ENCODE peak calls at places on chromosomes 11 and 22, in nine cellular contexts. Y, U, B, S, C, Z, T, W and M are unnamed samples.

GRCh38 chr11:123521930-123522329 is 91.9 kb downstream of the GRAMD1B start:
- DNase-seq in Y (no peak), U (no peak), B (no peak), S (no peak), C (no peak), Z (no peak), T (no peak), W (no peak), M (no peak)

GRCh38 chr22:37121887-37122591 is 12.5 kb upstream of the TMPRSS6 start:
- DNase-seq in Y (peak), U (no peak), B (no peak), S (no peak), C (no peak), Z (peak), T (peak), W (peak), M (peak)

GRCh38 chr11:102994101-102994500 is 38.6 kb upstream of the MMP13 start:
- DNase-seq in Y (peak), U (no peak), B (no peak), S (no peak), C (no peak), Z (no peak), T (peak), W (no peak), M (no peak)

GRCh38 chr11:22807855-22808558 is 21.6 kb downstream of the SVIP start:
- DNase-seq in Y (peak), U (no peak), B (no peak), S (no peak), C (no peak), Z (no peak), T (no peak), W (peak), M (peak)

GRCh38 chr22:22684605-22685561 is 40.5 kb downstream of the GGTLC2 start:
- DNase-seq in Y (peak), U (peak), B (no peak), S (peak), C (no peak), Z (peak), T (peak), W (no peak), M (no peak)

GRCh38 chr11:116536416-116536815 is 236.4 kb downstream of the BUD13 start:
- DNase-seq in Y (no peak), U (no peak), B (no peak), S (no peak), C (peak), Z (no peak), T (no peak), W (no peak), M (no peak)

GRCh38 chr11:123707606-123708205 is 33.8 kb downstream of the ZNF202 start:
- DNase-seq in Y (peak), U (peak), B (peak), S (no peak), C (peak), Z (peak), T (peak), W (peak), M (peak)

GRCh38 chr11:65718964-65719492 is 1.6 kb downstream of the RNASEH2C start:
- DNase-seq in Y (peak), U (peak), B (peak), S (no peak), C (no peak), Z (no peak), T (peak), W (no peak), M (no peak)

GRCh38 chr22:25853501-25853900 is 111.5 kb downstream of the MYO18B start:
- DNase-seq in Y (no peak), U (no peak), B (no peak), S (no peak), C (no peak), Z (no peak), T (no peak), W (no peak), M (no peak)

GRCh38 chr11:67613313-67613959 is 6.7 kb downstream of the NDUFV1 start:
- DNase-seq in Y (no peak), U (no peak), B (no peak), S (no peak), C (no peak), Z (no peak), T (no peak), W (no peak), M (no peak)

GRCh38 chr11:84608788-84609309 is 1018.3 kb downstream of the DLG2 start:
- DNase-seq in Y (no peak), U (peak), B (no peak), S (no peak), C (no peak), Z (no peak), T (no peak), W (no peak), M (no peak)

GRCh38 chr11:17991799-17992433 is 20.9 kb downstream of the SERGEF start:
- DNase-seq in Y (peak), U (peak), B (no peak), S (no peak), C (peak), Z (peak), T (peak), W (peak), M (peak)

GRCh38 chr11:114892381-114893197 is 214.3 kb downstream of the NXPE2 start:
- DNase-seq in Y (no peak), U (no peak), B (no peak), S (no peak), C (no peak), Z (peak), T (no peak), W (no peak), M (no peak)

GRCh38 chr22:39240841-39241631 is 3.7 kb downstream of the PDGFB start:
- DNase-seq in Y (no peak), U (peak), B (peak), S (no peak), C (peak), Z (peak), T (peak), W (peak), M (peak)

GRCh38 chr11:72826942-72827480 is 12.8 kb downstream of the ATG16L2 start:
- DNase-seq in Y (no peak), U (no peak), B (no peak), S (no peak), C (no peak), Z (no peak), T (no peak), W (no peak), M (no peak)

GRCh38 chr22:49332691-49333090 is 495.0 kb downstream of the BRD1 start:
- DNase-seq in Y (no peak), U (no peak), B (no peak), S (no peak), C (no peak), Z (no peak), T (no peak), W (no peak), M (no peak)

GRCh38 chr11:46695345-46696211 is 4.8 kb downstream of the ARHGAP1 start:
- DNase-seq in Y (no peak), U (no peak), B (no peak), S (no peak), C (no peak), Z (no peak), T (no peak), W (no peak), M (no peak)

GRCh38 chr11:97703815-97704214 is 1314.0 kb downstream of the JRKL start:
- DNase-seq in Y (no peak), U (no peak), B (no peak), S (no peak), C (no peak), Z (no peak), T (no peak), W (no peak), M (no peak)

GRCh38 chr11:38971141-38971540 is 2373.1 kb upstream of the RAG2 start:
- DNase-seq in Y (no peak), U (no peak), B (no peak), S (no peak), C (no peak), Z (no peak), T (no peak), W (peak), M (peak)

GRCh38 chr11:833849-834311 is 1.1 kb downstream of the CD151 start:
- DNase-seq in Y (no peak), U (no peak), B (no peak), S (no peak), C (no peak), Z (peak), T (no peak), W (peak), M (peak)

GRCh38 chr22:47674600-47674999 is 912.1 kb downstream of the TBC1D22A start:
- DNase-seq in Y (no peak), U (no peak), B (no peak), S (no peak), C (no peak), Z (no peak), T (no peak), W (no peak), M (no peak)

GRCh38 chr11:129611661-129612566 is 203.7 kb upstream of the TMEM45B start:
- DNase-seq in Y (no peak), U (peak), B (no peak), S (no peak), C (no peak), Z (no peak), T (no peak), W (no peak), M (no peak)

GRCh38 chr11:117072517-117073218 is 25.6 kb downstream of the SIK3 start:
- DNase-seq in Y (peak), U (no peak), B (no peak), S (peak), C (no peak), Z (peak), T (peak), W (peak), M (peak)

GRCh38 chr11:117621226-117621625 is 175.8 kb downstream of the DSCAML1 start:
- DNase-seq in Y (peak), U (no peak), B (no peak), S (no peak), C (no peak), Z (peak), T (peak), W (peak), M (peak)

GRCh38 chr11:132493786-132494185 is 1038.5 kb downstream of the OPCML start:
- DNase-seq in Y (no peak), U (no peak), B (no peak), S (no peak), C (no peak), Z (no peak), T (no peak), W (no peak), M (no peak)

GRCh38 chr11:70079691-70080090 is 1.6 kb downstream of the ANO1 start:
- DNase-seq in Y (no peak), U (no peak), B (no peak), S (no peak), C (no peak), Z (no peak), T (no peak), W (no peak), M (peak)

GRCh38 chr11:60396790-60397189 is 531 bp downstream of the MS4A14 start:
- DNase-seq in Y (no peak), U (no peak), B (no peak), S (no peak), C (no peak), Z (no peak), T (no peak), W (no peak), M (no peak)

DNA sequence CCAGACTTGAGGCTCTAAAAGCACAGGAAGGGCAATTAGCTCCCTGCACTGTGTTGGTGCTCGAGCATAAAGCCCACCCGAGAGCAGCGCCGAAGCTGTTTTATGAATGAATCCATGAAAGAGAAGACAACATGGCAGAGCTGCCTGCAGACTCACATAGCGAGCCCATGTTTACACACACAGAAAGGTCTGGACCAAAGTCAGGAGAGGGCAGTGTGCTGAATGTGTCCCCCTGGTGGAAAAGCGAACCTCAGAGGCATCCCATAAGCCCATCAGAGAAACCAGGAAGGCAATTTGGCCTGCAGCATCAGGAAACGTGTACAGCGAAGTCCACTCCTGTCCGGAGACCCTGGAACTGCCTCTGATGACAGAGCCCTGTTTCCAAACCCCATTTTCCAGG is 37.1 kb downstream of the CHRDL2 start:
- DNase-seq in Y (peak), U (no peak), B (no peak), S (no peak), C (no peak), Z (no peak), T (peak), W (no peak), M (no peak)
- TF ChIP-seq CTCF in Y (peak), U (no peak), B (no peak), S (no peak), C (peak), Z (peak), T (peak), W (no peak), M (no peak)

DNA sequence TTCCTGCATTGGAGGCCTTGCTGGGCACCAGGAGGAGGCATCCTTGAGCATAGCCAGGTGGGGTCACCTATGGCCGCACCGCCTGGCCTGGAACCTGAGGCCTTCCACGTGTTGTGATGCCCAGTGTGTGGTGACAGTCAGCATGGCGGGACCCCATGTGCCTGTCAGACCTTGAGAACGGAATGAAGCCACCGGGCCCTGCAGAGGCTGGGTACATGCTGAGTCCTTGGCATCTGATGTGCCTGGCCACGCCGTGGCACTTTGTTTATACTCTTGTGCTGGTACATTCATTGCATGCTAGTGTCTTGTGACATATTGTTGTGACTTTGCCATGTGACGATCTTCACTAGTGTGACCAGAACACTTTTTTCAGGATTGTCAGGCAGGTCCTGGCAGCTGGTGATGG is 8.5 kb upstream of the MYO7A start:
- DNase-seq in Y (no peak), U (no peak), B (no peak), S (no peak), C (no peak), Z (no peak), T (no peak), W (no peak), M (no peak)
- TF ChIP-seq CTCF in Y (no peak), U (no peak), B (no peak), S (no peak), C (no peak), Z (no peak), T (no peak), W (no peak), M (no peak)

DNA sequence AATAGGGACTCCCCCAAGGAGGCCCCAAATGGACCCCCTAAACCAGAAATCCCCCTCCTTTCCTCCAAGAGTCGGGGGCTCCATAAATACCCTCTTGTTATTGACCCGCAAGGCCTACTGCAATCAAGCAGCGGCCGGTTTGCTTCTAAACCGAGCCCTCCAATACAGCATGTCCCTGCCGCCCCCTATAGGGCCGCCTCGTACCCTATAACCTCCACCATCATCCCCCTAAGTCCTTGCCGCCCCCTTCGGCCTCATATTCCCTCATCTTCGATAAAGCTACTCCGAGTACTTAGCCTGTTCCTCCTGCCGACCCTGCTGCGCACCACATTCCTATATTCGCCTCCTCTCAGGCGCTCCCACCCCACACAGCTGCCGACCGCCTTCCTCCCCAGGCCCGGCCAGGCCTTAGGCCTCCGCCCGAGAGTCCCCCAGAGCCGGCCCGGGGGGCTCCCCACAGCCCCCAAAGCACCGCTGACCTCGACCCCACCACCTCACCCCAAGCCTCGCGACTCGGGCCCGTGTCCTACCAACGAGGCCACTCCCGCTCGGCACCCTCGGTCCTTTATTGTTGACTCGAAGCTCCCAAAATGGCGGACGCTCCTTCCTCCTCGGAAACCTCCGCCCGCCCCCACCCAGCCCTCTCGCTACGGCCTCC is 478 bp downstream of the DDX6 start:
- DNase-seq in Y (peak), U (peak), B (peak), S (peak), C (peak), Z (peak), T (peak), W (peak), M (peak)
- TF ChIP-seq CTCF in Y (peak), U (peak), B (peak), S (peak), C (peak), Z (peak), T (peak), W (peak), M (peak)

GRCh38 chr11:37500425-37500824 is 902.4 kb upstream of the RAG2 start:
- DNase-seq in Y (peak), U (no peak), B (no peak), S (no peak), C (no peak), Z (no peak), T (no peak), W (peak), M (peak)
- TF ChIP-seq CTCF in Y (no peak), U (no peak), B (no peak), S (no peak), C (no peak), Z (no peak), T (no peak), W (no peak), M (no peak)